ENCODE peak calls at places on chromosomes 13 and 19, in nine cellular contexts. One of them, this sample, is unnamed.

GRCh38 chr13:42028113-42028799 is 20.2 kb upstream of the DGKH start:
- DNase-seq in HFFc6: no peak
- DNase-seq in testis: no peak
- DNase-seq in psoas muscle: no peak
- DNase-seq in IMR-90: no peak
- DNase-seq in hepatocyte: peak
- DNase-seq in fibroblast of lung: no peak
- DNase-seq in BJ: no peak
- DNase-seq in endothelial cell of umbilical vein: no peak
- DNase-seq in this sample: no peak

GRCh38 chr13:113559901-113560644 is 24.5 kb upstream of the TFDP1 start:
- DNase-seq in HFFc6: no peak
- DNase-seq in testis: peak
- DNase-seq in psoas muscle: no peak
- DNase-seq in IMR-90: no peak
- DNase-seq in hepatocyte: no peak
- DNase-seq in fibroblast of lung: no peak
- DNase-seq in BJ: no peak
- DNase-seq in endothelial cell of umbilical vein: no peak
- DNase-seq in this sample: no peak

GRCh38 chr13:66748712-66749111 is 481.4 kb downstream of the PCDH9 start:
- DNase-seq in HFFc6: no peak
- DNase-seq in testis: no peak
- DNase-seq in psoas muscle: no peak
- DNase-seq in IMR-90: no peak
- DNase-seq in hepatocyte: no peak
- DNase-seq in fibroblast of lung: peak
- DNase-seq in BJ: no peak
- DNase-seq in endothelial cell of umbilical vein: no peak
- DNase-seq in this sample: no peak

GRCh38 chr19:30253581-30253996 is 118.6 kb upstream of the ZNF536 start:
- DNase-seq in HFFc6: no peak
- DNase-seq in testis: peak
- DNase-seq in psoas muscle: no peak
- DNase-seq in IMR-90: no peak
- DNase-seq in hepatocyte: peak
- DNase-seq in fibroblast of lung: no peak
- DNase-seq in BJ: peak
- DNase-seq in endothelial cell of umbilical vein: no peak
- DNase-seq in this sample: no peak

GRCh38 chr13:32585625-32586021 is 629 bp upstream of the PDS5B start:
- DNase-seq in HFFc6: no peak
- DNase-seq in testis: no peak
- DNase-seq in psoas muscle: no peak
- DNase-seq in IMR-90: no peak
- DNase-seq in hepatocyte: peak
- DNase-seq in fibroblast of lung: peak
- DNase-seq in BJ: no peak
- DNase-seq in endothelial cell of umbilical vein: no peak
- DNase-seq in this sample: peak

GRCh38 chr19:53908106-53908932 is 759 bp upstream of the CACNG7 start:
- DNase-seq in HFFc6: peak
- DNase-seq in testis: peak
- DNase-seq in psoas muscle: peak
- DNase-seq in IMR-90: peak
- DNase-seq in hepatocyte: peak
- DNase-seq in fibroblast of lung: peak
- DNase-seq in BJ: no peak
- DNase-seq in endothelial cell of umbilical vein: peak
- DNase-seq in this sample: peak

GRCh38 chr19:15280915-15281683 is 48.9 kb upstream of the EPHX3 start:
- DNase-seq in HFFc6: peak
- DNase-seq in testis: peak
- DNase-seq in psoas muscle: peak
- DNase-seq in IMR-90: peak
- DNase-seq in hepatocyte: peak
- DNase-seq in fibroblast of lung: peak
- DNase-seq in BJ: no peak
- DNase-seq in endothelial cell of umbilical vein: peak
- DNase-seq in this sample: no peak

GRCh38 chr19:5891938-5892771 is 11.4 kb downstream of the NDUFA11 start:
- DNase-seq in HFFc6: no peak
- DNase-seq in testis: no peak
- DNase-seq in psoas muscle: no peak
- DNase-seq in IMR-90: peak
- DNase-seq in hepatocyte: peak
- DNase-seq in fibroblast of lung: peak
- DNase-seq in BJ: no peak
- DNase-seq in endothelial cell of umbilical vein: peak
- DNase-seq in this sample: peak

GRCh38 chr19:39307233-39307821 is 11.1 kb downstream of the IFNL1 start:
- DNase-seq in HFFc6: no peak
- DNase-seq in testis: no peak
- DNase-seq in psoas muscle: no peak
- DNase-seq in IMR-90: no peak
- DNase-seq in hepatocyte: peak
- DNase-seq in fibroblast of lung: no peak
- DNase-seq in BJ: no peak
- DNase-seq in endothelial cell of umbilical vein: no peak
- DNase-seq in this sample: no peak

GRCh38 chr19:10812196-10812595 is 23.8 kb downstream of the TMED1 start:
- DNase-seq in HFFc6: no peak
- DNase-seq in testis: no peak
- DNase-seq in psoas muscle: no peak
- DNase-seq in IMR-90: no peak
- DNase-seq in hepatocyte: peak
- DNase-seq in fibroblast of lung: no peak
- DNase-seq in BJ: no peak
- DNase-seq in endothelial cell of umbilical vein: no peak
- DNase-seq in this sample: no peak

GRCh38 chr13:28485551-28485950 is 9.4 kb downstream of the FLT1 start:
- DNase-seq in HFFc6: no peak
- DNase-seq in testis: no peak
- DNase-seq in psoas muscle: no peak
- DNase-seq in IMR-90: no peak
- DNase-seq in hepatocyte: no peak
- DNase-seq in fibroblast of lung: no peak
- DNase-seq in BJ: no peak
- DNase-seq in endothelial cell of umbilical vein: no peak
- DNase-seq in this sample: no peak

GRCh38 chr13:95516021-95516420 is 36.5 kb upstream of the CLDN10 start:
- DNase-seq in HFFc6: no peak
- DNase-seq in testis: no peak
- DNase-seq in psoas muscle: no peak
- DNase-seq in IMR-90: no peak
- DNase-seq in hepatocyte: no peak
- DNase-seq in fibroblast of lung: no peak
- DNase-seq in BJ: no peak
- DNase-seq in endothelial cell of umbilical vein: no peak
- DNase-seq in this sample: no peak

GRCh38 chr13:97161832-97162231 is 60.3 kb upstream of the MBNL2 start:
- DNase-seq in HFFc6: no peak
- DNase-seq in testis: no peak
- DNase-seq in psoas muscle: no peak
- DNase-seq in IMR-90: no peak
- DNase-seq in hepatocyte: no peak
- DNase-seq in fibroblast of lung: no peak
- DNase-seq in BJ: no peak
- DNase-seq in endothelial cell of umbilical vein: no peak
- DNase-seq in this sample: no peak

GRCh38 chr13:33236021-33236420 is 49.5 kb downstream of the STARD13 start:
- DNase-seq in HFFc6: peak
- DNase-seq in testis: no peak
- DNase-seq in psoas muscle: no peak
- DNase-seq in IMR-90: peak
- DNase-seq in hepatocyte: no peak
- DNase-seq in fibroblast of lung: peak
- DNase-seq in BJ: peak
- DNase-seq in endothelial cell of umbilical vein: peak
- DNase-seq in this sample: no peak

GRCh38 chr19:49533551-49534488 is 6.0 kb downstream of the RCN3 start:
- DNase-seq in HFFc6: no peak
- DNase-seq in testis: peak
- DNase-seq in psoas muscle: peak
- DNase-seq in IMR-90: peak
- DNase-seq in hepatocyte: peak
- DNase-seq in fibroblast of lung: peak
- DNase-seq in BJ: no peak
- DNase-seq in endothelial cell of umbilical vein: peak
- DNase-seq in this sample: peak

DNA sequence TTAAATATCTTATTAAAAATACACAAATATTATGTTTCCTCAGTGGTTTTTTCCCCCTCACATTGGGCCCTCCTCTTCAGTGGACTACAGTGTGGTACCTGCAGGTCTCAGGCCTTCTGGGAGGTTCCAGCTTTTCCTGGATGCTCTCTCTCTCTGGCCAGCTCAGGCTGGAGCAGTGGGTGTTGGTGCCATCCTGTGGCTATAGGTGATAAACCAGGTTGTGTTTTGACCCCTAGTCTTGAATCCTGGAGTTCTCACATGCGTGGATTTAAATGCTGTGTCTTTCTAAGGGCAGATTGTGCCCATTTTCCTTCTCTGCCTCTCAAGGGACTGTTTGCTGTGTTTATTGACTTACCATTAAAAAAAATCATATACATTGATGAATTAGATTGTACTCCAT is 41.2 kb upstream of the ZNF527 start:
- DNase-seq in HFFc6: no peak
- DNase-seq in testis: no peak
- DNase-seq in psoas muscle: no peak
- DNase-seq in IMR-90: no peak
- DNase-seq in hepatocyte: no peak
- DNase-seq in fibroblast of lung: no peak
- DNase-seq in BJ: no peak
- DNase-seq in endothelial cell of umbilical vein: no peak
- DNase-seq in this sample: no peak
- TF ChIP-seq CTCF in HFFc6: peak
- TF ChIP-seq CTCF in testis: no peak
- TF ChIP-seq CTCF in psoas muscle: no peak
- TF ChIP-seq CTCF in IMR-90: peak
- TF ChIP-seq CTCF in hepatocyte: peak
- TF ChIP-seq CTCF in fibroblast of lung: peak
- TF ChIP-seq CTCF in BJ: no peak
- TF ChIP-seq CTCF in endothelial cell of umbilical vein: no peak
- TF ChIP-seq CTCF in this sample: peak

GRCh38 chr19:40742477-40742876 is 7.8 kb downstream of the ACTMAP start:
- DNase-seq in HFFc6: no peak
- DNase-seq in testis: no peak
- DNase-seq in psoas muscle: no peak
- DNase-seq in IMR-90: no peak
- DNase-seq in hepatocyte: no peak
- DNase-seq in fibroblast of lung: no peak
- DNase-seq in BJ: no peak
- DNase-seq in endothelial cell of umbilical vein: no peak
- DNase-seq in this sample: no peak
- TF ChIP-seq CTCF in HFFc6: no peak
- TF ChIP-seq CTCF in testis: no peak
- TF ChIP-seq CTCF in psoas muscle: no peak
- TF ChIP-seq CTCF in IMR-90: no peak
- TF ChIP-seq CTCF in hepatocyte: no peak
- TF ChIP-seq CTCF in fibroblast of lung: no peak
- TF ChIP-seq CTCF in BJ: no peak
- TF ChIP-seq CTCF in endothelial cell of umbilical vein: no peak
- TF ChIP-seq CTCF in this sample: no peak

DNA sequence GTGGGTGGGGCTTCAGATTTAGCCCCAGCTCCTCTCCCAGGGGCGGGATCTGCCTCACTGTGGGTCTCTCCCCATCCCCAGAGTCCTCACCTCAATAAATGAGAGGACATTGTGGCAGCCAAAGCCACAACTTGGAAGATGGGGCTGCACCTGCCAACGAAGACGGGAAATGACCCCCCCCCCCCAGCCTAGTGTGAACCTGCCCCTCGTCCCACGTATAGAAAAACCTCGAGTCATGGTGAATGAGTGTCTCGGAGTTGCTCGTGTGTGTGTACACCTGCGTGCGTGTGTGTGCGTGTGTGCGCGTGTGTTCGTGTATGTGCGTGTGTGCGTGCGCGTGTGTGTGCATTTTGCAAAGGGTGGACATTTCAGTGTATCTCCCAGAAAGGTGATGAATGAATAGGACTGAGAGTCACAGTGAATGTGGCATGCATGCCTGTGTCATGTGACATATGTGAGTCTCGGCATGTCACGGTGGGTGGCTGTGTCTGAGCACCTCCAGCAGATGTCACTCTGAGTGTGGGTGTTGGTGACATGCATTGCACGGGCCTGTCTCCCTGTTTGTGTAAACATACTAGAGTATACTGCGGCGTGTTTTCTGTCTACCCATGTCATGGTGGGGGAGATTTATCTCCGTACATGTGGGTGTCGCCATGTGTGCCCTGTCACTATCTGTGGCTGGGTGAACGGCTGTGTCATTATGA is 1.5 kb upstream of the TRAPPC5 start:
- DNase-seq in HFFc6: no peak
- DNase-seq in testis: peak
- DNase-seq in psoas muscle: peak
- DNase-seq in IMR-90: no peak
- DNase-seq in hepatocyte: no peak
- DNase-seq in fibroblast of lung: no peak
- DNase-seq in BJ: no peak
- DNase-seq in endothelial cell of umbilical vein: no peak
- DNase-seq in this sample: no peak
- TF ChIP-seq CTCF in HFFc6: no peak
- TF ChIP-seq CTCF in testis: no peak
- TF ChIP-seq CTCF in psoas muscle: no peak
- TF ChIP-seq CTCF in IMR-90: no peak
- TF ChIP-seq CTCF in hepatocyte: no peak
- TF ChIP-seq CTCF in fibroblast of lung: no peak
- TF ChIP-seq CTCF in BJ: no peak
- TF ChIP-seq CTCF in endothelial cell of umbilical vein: peak
- TF ChIP-seq CTCF in this sample: no peak

GRCh38 chr19:18975011-18975410 is 34.0 kb upstream of the HOMER3 start:
- DNase-seq in HFFc6: peak
- DNase-seq in testis: no peak
- DNase-seq in psoas muscle: no peak
- DNase-seq in IMR-90: peak
- DNase-seq in hepatocyte: no peak
- DNase-seq in fibroblast of lung: no peak
- DNase-seq in BJ: no peak
- DNase-seq in endothelial cell of umbilical vein: no peak
- DNase-seq in this sample: no peak

GRCh38 chr19:18969953-18970659 is 29.1 kb upstream of the HOMER3 start:
- DNase-seq in HFFc6: no peak
- DNase-seq in testis: no peak
- DNase-seq in psoas muscle: no peak
- DNase-seq in IMR-90: no peak
- DNase-seq in hepatocyte: no peak
- DNase-seq in fibroblast of lung: no peak
- DNase-seq in BJ: no peak
- DNase-seq in endothelial cell of umbilical vein: no peak
- DNase-seq in this sample: no peak

GRCh38 chr19:18975864-18976263 is 34.8 kb upstream of the HOMER3 start:
- DNase-seq in HFFc6: no peak
- DNase-seq in testis: no peak
- DNase-seq in psoas muscle: no peak
- DNase-seq in IMR-90: no peak
- DNase-seq in hepatocyte: no peak
- DNase-seq in fibroblast of lung: no peak
- DNase-seq in BJ: no peak
- DNase-seq in endothelial cell of umbilical vein: no peak
- DNase-seq in this sample: no peak

GRCh38 chr19:18972301-18972831 is 31.3 kb upstream of the HOMER3 start:
- DNase-seq in HFFc6: no peak
- DNase-seq in testis: peak
- DNase-seq in psoas muscle: no peak
- DNase-seq in IMR-90: peak
- DNase-seq in hepatocyte: no peak
- DNase-seq in fibroblast of lung: peak
- DNase-seq in BJ: no peak
- DNase-seq in endothelial cell of umbilical vein: peak
- DNase-seq in this sample: no peak

GRCh38 chr19:18972851-18973250 is 31.8 kb upstream of the HOMER3 start:
- DNase-seq in HFFc6: no peak
- DNase-seq in testis: no peak
- DNase-seq in psoas muscle: no peak
- DNase-seq in IMR-90: no peak
- DNase-seq in hepatocyte: no peak
- DNase-seq in fibroblast of lung: no peak
- DNase-seq in BJ: no peak
- DNase-seq in endothelial cell of umbilical vein: peak
- DNase-seq in this sample: no peak
- TF ChIP-seq CTCF in HFFc6: no peak
- TF ChIP-seq CTCF in testis: no peak
- TF ChIP-seq CTCF in psoas muscle: no peak
- TF ChIP-seq CTCF in IMR-90: no peak
- TF ChIP-seq CTCF in hepatocyte: no peak
- TF ChIP-seq CTCF in fibroblast of lung: no peak
- TF ChIP-seq CTCF in BJ: no peak
- TF ChIP-seq CTCF in endothelial cell of umbilical vein: no peak
- TF ChIP-seq CTCF in this sample: no peak